ENCODE peak calls at places on chromosome 17, in five cellular contexts. P, B, K, Y and L are unnamed samples.

GRCh38 chr17:63516910-63517824 is 6.0 kb upstream of the KCNH6 start:
- DNase-seq in P (no peak), B (no peak), K (no peak), Y (peak; percentile 99), L (no peak)

GRCh38 chr17:17886747-17887146 is 50.0 kb upstream of the SREBF1 start:
- DNase-seq in P (no peak), B (no peak), K (no peak), Y (no peak), L (no peak)

GRCh38 chr17:73956595-73957465 is 246.6 kb upstream of the RPL38 start:
- DNase-seq in P (no peak), B (peak; percentile 70), K (peak; percentile 90), Y (peak; percentile 34), L (no peak)

GRCh38 chr17:63477471-63478440 is 895 bp downstream of the ACE start:
- DNase-seq in P (no peak), B (no peak), K (no peak), Y (peak; percentile 13), L (no peak)

GRCh38 chr17:81901167-81902022 is 643 bp upstream of the NPB start:
- DNase-seq in P (no peak), B (no peak), K (no peak), Y (no peak), L (no peak)

GRCh38 chr17:80461527-80462166 is 14.8 kb downstream of the NPTX1 start:
- DNase-seq in P (no peak), B (no peak), K (no peak), Y (no peak), L (no peak)

GRCh38 chr17:16987830-16988601 is 16.1 kb upstream of the TNFRSF13B start:
- DNase-seq in P (peak; percentile 82), B (peak; percentile 35), K (peak; percentile 27), Y (peak; percentile 88), L (peak; percentile 44)

GRCh38 chr17:80843741-80844156 is 147.9 kb upstream of the CHMP6 start:
- DNase-seq in P (peak; percentile 2), B (no peak), K (no peak), Y (no peak), L (no peak)

GRCh38 chr17:81959362-81960129 is 1.4 kb downstream of the NOTUM start:
- DNase-seq in P (peak; percentile 46), B (peak; percentile 89), K (peak; percentile 76), Y (peak; percentile 48), L (no peak)

GRCh38 chr17:63695889-63696288 is 4.0 kb downstream of the LIMD2 start:
- DNase-seq in P (no peak), B (peak; percentile 38), K (no peak), Y (no peak), L (no peak)

GRCh38 chr17:63675607-63676539 is 24.1 kb downstream of the LIMD2 start:
- DNase-seq in P (peak; percentile 90), B (no peak), K (no peak), Y (peak; percentile 69), L (peak; percentile 52)

GRCh38 chr17:2421315-2422147 is 20.7 kb upstream of the MNT start:
- DNase-seq in P (no peak), B (no peak), K (peak; percentile 35), Y (peak; percentile 19), L (no peak)

GRCh38 chr17:48841395-48841831 is 10.6 kb downstream of the CALCOCO2 start:
- DNase-seq in P (no peak), B (no peak), K (no peak), Y (peak; percentile 25), L (no peak)

GRCh38 chr17:66667491-66668030 is 167.4 kb upstream of the CACNG5 start:
- DNase-seq in P (no peak), B (peak; percentile 54), K (no peak), Y (no peak), L (no peak)

GRCh38 chr17:29292992-29293889 is 707 bp downstream of the NUFIP2 start:
- DNase-seq in P (peak; percentile 63), B (peak; percentile 48), K (peak; percentile 86), Y (peak; percentile 65), L (no peak)

GRCh38 chr17:78132086-78132676 is 1.6 kb downstream of the TMC8 start:
- DNase-seq in P (no peak), B (peak; percentile 79), K (no peak), Y (peak; percentile 55), L (no peak)

GRCh38 chr17:3026856-3027751 is 36.3 kb downstream of the OR1D5 start:
- DNase-seq in P (peak; percentile 14), B (no peak), K (peak; percentile 23), Y (no peak), L (no peak)